ENCODE peak calls at places on chromosomes 13 and 19, in nine cellular contexts. One of them, this sample, is unnamed.

GRCh38 chr19:13314761-13315160 is 164.6 kb downstream of the IER2 start:
- DNase-seq in HL-60: no peak
- DNase-seq in bronchial epithelial cell: no peak
- DNase-seq in M059J: no peak
- DNase-seq in astrocyte of the spinal cord: no peak
- DNase-seq in hepatic stellate cell: no peak
- DNase-seq in AG08396: no peak
- DNase-seq in neural crest cell: no peak
- DNase-seq in posterior cingulate gyrus: no peak
- DNase-seq in this sample: no peak

GRCh38 chr19:57263244-57263643 is 17.0 kb upstream of the ZNF460 start:
- DNase-seq in posterior cingulate gyrus: no peak
- DNase-seq in AG08396: no peak
- DNase-seq in HL-60: no peak
- DNase-seq in bronchial epithelial cell: no peak
- DNase-seq in neural crest cell: no peak
- DNase-seq in M059J: no peak
- DNase-seq in hepatic stellate cell: no peak
- DNase-seq in astrocyte of the spinal cord: no peak
- DNase-seq in this sample: no peak

GRCh38 chr19:7348587-7349230 is at the start of gene ARHGEF18:
- DNase-seq in HL-60: peak; percentile 99
- DNase-seq in posterior cingulate gyrus: no peak
- DNase-seq in bronchial epithelial cell: no peak
- DNase-seq in hepatic stellate cell: no peak
- DNase-seq in astrocyte of the spinal cord: no peak
- DNase-seq in neural crest cell: no peak
- DNase-seq in AG08396: no peak
- DNase-seq in M059J: no peak
- DNase-seq in this sample: no peak

GRCh38 chr13:64078480-64078936 is 2662.9 kb upstream of the PCDH20 start:
- DNase-seq in astrocyte of the spinal cord: no peak
- DNase-seq in neural crest cell: no peak
- DNase-seq in AG08396: no peak
- DNase-seq in posterior cingulate gyrus: no peak
- DNase-seq in HL-60: no peak
- DNase-seq in hepatic stellate cell: no peak
- DNase-seq in M059J: no peak
- DNase-seq in bronchial epithelial cell: no peak
- DNase-seq in this sample: no peak

GRCh38 chr19:756232-756631 is 5.3 kb downstream of the MISP start:
- DNase-seq in M059J: peak; percentile 40
- DNase-seq in astrocyte of the spinal cord: peak; percentile 42
- DNase-seq in posterior cingulate gyrus: no peak
- DNase-seq in neural crest cell: no peak
- DNase-seq in HL-60: no peak
- DNase-seq in hepatic stellate cell: peak; percentile 74
- DNase-seq in AG08396: peak; percentile 76
- DNase-seq in bronchial epithelial cell: peak; percentile 64
- DNase-seq in this sample: peak; percentile 89

GRCh38 chr13:27583645-27584044 is 36.7 kb downstream of the LNX2 start:
- DNase-seq in posterior cingulate gyrus: no peak
- DNase-seq in AG08396: peak; percentile 26
- DNase-seq in HL-60: no peak
- DNase-seq in bronchial epithelial cell: no peak
- DNase-seq in hepatic stellate cell: peak; percentile 59
- DNase-seq in neural crest cell: no peak
- DNase-seq in M059J: peak; percentile 70
- DNase-seq in astrocyte of the spinal cord: peak; percentile 45
- DNase-seq in this sample: no peak

GRCh38 chr19:4257025-4257424 is 10.1 kb downstream of the YJU2 start:
- DNase-seq in astrocyte of the spinal cord: no peak
- DNase-seq in posterior cingulate gyrus: no peak
- DNase-seq in neural crest cell: no peak
- DNase-seq in M059J: no peak
- DNase-seq in hepatic stellate cell: no peak
- DNase-seq in AG08396: no peak
- DNase-seq in bronchial epithelial cell: no peak
- DNase-seq in HL-60: no peak
- DNase-seq in this sample: no peak

GRCh38 chr13:48255954-48256353 is 22.9 kb downstream of the ITM2B start:
- DNase-seq in HL-60: no peak
- DNase-seq in M059J: no peak
- DNase-seq in bronchial epithelial cell: no peak
- DNase-seq in posterior cingulate gyrus: no peak
- DNase-seq in hepatic stellate cell: no peak
- DNase-seq in astrocyte of the spinal cord: peak; percentile 6
- DNase-seq in neural crest cell: no peak
- DNase-seq in AG08396: no peak
- DNase-seq in this sample: no peak

GRCh38 chr13:32537580-32538233 is 888 bp downstream of the N4BP2L2 start:
- DNase-seq in hepatic stellate cell: no peak
- DNase-seq in neural crest cell: peak; percentile 5
- DNase-seq in M059J: no peak
- DNase-seq in astrocyte of the spinal cord: peak; percentile 8
- DNase-seq in bronchial epithelial cell: no peak
- DNase-seq in posterior cingulate gyrus: peak; percentile 17
- DNase-seq in HL-60: peak; percentile 37
- DNase-seq in AG08396: no peak
- DNase-seq in this sample: peak; percentile 58

GRCh38 chr19:294341-294818 is 3.2 kb upstream of the PLPP2 start:
- DNase-seq in astrocyte of the spinal cord: no peak
- DNase-seq in AG08396: peak; percentile 77
- DNase-seq in neural crest cell: no peak
- DNase-seq in posterior cingulate gyrus: peak; percentile 43
- DNase-seq in hepatic stellate cell: peak; percentile 65
- DNase-seq in HL-60: no peak
- DNase-seq in bronchial epithelial cell: no peak
- DNase-seq in M059J: no peak
- DNase-seq in this sample: no peak

GRCh38 chr13:93559718-93560117 is 333.1 kb downstream of the GPC6 start:
- DNase-seq in hepatic stellate cell: no peak
- DNase-seq in HL-60: no peak
- DNase-seq in M059J: peak; percentile 69
- DNase-seq in AG08396: peak; percentile 7
- DNase-seq in bronchial epithelial cell: peak; percentile 93
- DNase-seq in posterior cingulate gyrus: no peak
- DNase-seq in neural crest cell: no peak
- DNase-seq in astrocyte of the spinal cord: peak; percentile 89
- DNase-seq in this sample: no peak

GRCh38 chr13:73922728-73923393 is 211.3 kb downstream of the KLF12 start:
- DNase-seq in hepatic stellate cell: no peak
- DNase-seq in astrocyte of the spinal cord: peak; percentile 39
- DNase-seq in HL-60: no peak
- DNase-seq in neural crest cell: no peak
- DNase-seq in AG08396: no peak
- DNase-seq in bronchial epithelial cell: peak; percentile 27
- DNase-seq in posterior cingulate gyrus: no peak
- DNase-seq in M059J: peak; percentile 45
- DNase-seq in this sample: no peak

GRCh38 chr19:11612816-11613511 is 15.7 kb downstream of the ZNF627 start:
- DNase-seq in astrocyte of the spinal cord: no peak
- DNase-seq in neural crest cell: no peak
- DNase-seq in posterior cingulate gyrus: no peak
- DNase-seq in AG08396: no peak
- DNase-seq in HL-60: no peak
- DNase-seq in hepatic stellate cell: no peak
- DNase-seq in M059J: no peak
- DNase-seq in bronchial epithelial cell: no peak
- DNase-seq in this sample: no peak

GRCh38 chr13:37263881-37264280 is 158.4 kb upstream of the CSNK1A1L start:
- DNase-seq in AG08396: no peak
- DNase-seq in M059J: no peak
- DNase-seq in bronchial epithelial cell: no peak
- DNase-seq in posterior cingulate gyrus: no peak
- DNase-seq in HL-60: no peak
- DNase-seq in astrocyte of the spinal cord: no peak
- DNase-seq in hepatic stellate cell: no peak
- DNase-seq in neural crest cell: no peak
- DNase-seq in this sample: no peak

This sample was measured in testis.